ENCODE peak calls at places on chromosomes 13 and 19, in nine cellular contexts. E, U, B, G, H, M, T, X and N are unnamed samples.

GRCh38 chr13:35475960-35476943 is at the start of gene MAB21L1:
- DNase-seq in H (peak; percentile 24), T (no peak), E (no peak), B (no peak), G (no peak), M (no peak), X (no peak), U (peak; percentile 90), N (peak; percentile 40)

GRCh38 chr19:19459707-19460251 is 54.3 kb downstream of the GATAD2A start:
- DNase-seq in T (no peak), M (no peak), B (no peak), U (no peak), G (no peak), X (no peak), E (no peak), H (peak; percentile 73), N (no peak)

GRCh38 chr19:10566658-10567410 is 1.0 kb upstream of the KRI1 start:
- DNase-seq in U (no peak), M (no peak), T (no peak), X (peak; percentile 82), B (no peak), H (no peak), E (no peak), G (no peak), N (peak; percentile 95)

GRCh38 chr13:31945202-31945978 is 86.2 kb upstream of the FRY start:
- DNase-seq in U (peak; percentile 27), B (peak; percentile 10), H (no peak), X (no peak), M (no peak), E (no peak), T (no peak), G (no peak), N (no peak)

GRCh38 chr13:101152184-101152583 is 264.1 kb downstream of the NALCN start:
- DNase-seq in M (no peak), T (no peak), H (no peak), U (no peak), E (no peak), B (no peak), X (no peak), G (no peak), N (no peak)

GRCh38 chr13:74305876-74306275 is 171.7 kb upstream of the KLF12 start:
- DNase-seq in U (no peak), E (no peak), G (no peak), X (no peak), B (no peak), H (no peak), T (no peak), M (no peak), N (no peak)

GRCh38 chr13:40789275-40790231 is at the start of gene SLC25A15:
- DNase-seq in G (peak; percentile 48), B (peak; percentile 82), T (peak; percentile 80), U (peak; percentile 97), M (no peak), X (no peak), E (peak; percentile 67), H (peak; percentile 82), N (peak; percentile 91)

GRCh38 chr13:21590231-21590630 is 13.7 kb downstream of the MICU2 start:
- DNase-seq in M (no peak), U (no peak), X (no peak), E (no peak), B (no peak), T (no peak), H (no peak), G (no peak), N (no peak)

GRCh38 chr19:41866284-41866683 is 6.2 kb downstream of the RPS19 start:
- DNase-seq in T (no peak), G (no peak), E (no peak), B (no peak), U (peak; percentile 15), X (no peak), H (no peak), M (no peak), N (no peak)

GRCh38 chr13:49627831-49628652 is at the start of gene ARL11:
- DNase-seq in H (no peak), E (no peak), G (no peak), T (peak; percentile 47), U (no peak), B (no peak), M (peak; percentile 73), X (peak; percentile 39), N (peak; percentile 96)

DNA sequence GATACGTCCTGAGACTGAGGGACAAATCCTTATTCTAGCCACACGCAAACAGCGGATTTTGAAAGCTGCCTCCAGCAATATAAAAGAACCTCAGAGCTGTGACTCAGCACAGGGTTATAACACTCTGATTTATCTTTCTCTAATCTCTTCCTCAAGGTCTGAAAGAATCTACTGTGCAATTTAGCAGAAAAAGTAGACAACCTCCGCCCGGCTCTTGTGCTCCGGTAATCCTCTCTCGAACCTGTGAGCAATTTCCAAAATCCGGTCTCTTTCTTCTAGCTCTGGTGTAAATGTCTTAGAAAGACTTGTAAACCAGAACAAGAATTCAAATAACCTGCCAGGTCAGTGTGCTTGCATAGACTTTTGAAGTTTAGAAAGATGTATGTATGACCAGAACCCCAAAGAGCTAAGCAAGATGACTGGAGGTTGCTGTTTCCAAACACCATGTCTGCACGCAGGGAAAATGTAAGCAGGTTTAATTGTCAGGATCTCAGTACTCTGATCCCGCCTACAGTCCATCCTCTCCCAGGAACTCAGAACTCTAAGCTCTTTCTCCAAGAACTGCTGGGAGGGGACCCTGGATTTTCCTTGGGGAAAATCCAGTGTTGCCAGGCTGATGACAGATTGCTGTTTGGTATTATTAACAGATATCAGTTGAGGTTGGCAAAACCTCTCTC is 338.1 kb downstream of the RFC3 start:
- DNase-seq in U (no peak), X (no peak), B (peak; percentile 68), T (no peak), E (no peak), G (peak; percentile 61), M (no peak), H (peak; percentile 73), N (no peak)
- TF ChIP-seq MAX in U (no peak), X (no peak), B (no peak), T (no peak), E (no peak), G (no peak), M (no peak), H (no peak), N (no peak)

GRCh38 chr19:16359964-16360363 is 35.3 kb downstream of the KLF2 start:
- DNase-seq in X (no peak), T (no peak), U (no peak), G (no peak), B (no peak), M (no peak), E (no peak), H (no peak), N (no peak)
- H3K4me3 ChIP-seq in X (no peak overlapping the region), T (no peak overlapping the region), U (no peak overlapping the region), G (no peak overlapping the region), B (no peak overlapping the region), M (no peak overlapping the region), E (no peak overlapping the region), H (no peak overlapping the region), N (no peak overlapping the region)

DNA sequence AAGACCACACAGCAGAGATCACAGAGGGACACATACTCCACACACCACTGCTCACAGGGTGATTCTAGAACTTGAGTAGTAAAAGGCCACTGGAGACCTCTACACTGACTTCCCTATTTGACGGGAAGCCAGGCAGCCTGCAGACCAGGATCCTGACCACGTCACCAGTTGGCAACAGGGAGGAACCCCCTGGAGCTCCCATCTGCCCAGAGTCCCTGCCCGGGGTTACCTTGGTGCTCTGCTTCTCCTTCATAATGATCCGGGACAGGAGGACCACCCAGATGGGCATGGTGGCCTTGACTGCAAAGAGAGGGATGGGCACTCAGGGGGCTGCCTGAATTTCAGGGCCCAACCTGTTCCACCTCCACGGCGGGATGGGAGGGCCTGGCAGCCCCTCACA is 932 bp downstream of the SLC35E1 start:
- DNase-seq in H (peak; percentile 21), T (no peak), E (peak; percentile 10), U (no peak), G (no peak), B (no peak), X (no peak), M (no peak), N (peak; percentile 82)
- TF ChIP-seq MAX in H (no peak), T (no peak), E (no peak), U (no peak), G (no peak), B (no peak), X (no peak), M (no peak), N (no peak)

GRCh38 chr19:44597131-44597491 is 16.3 kb upstream of the IGSF23 start:
- DNase-seq in B (no peak), X (no peak), E (no peak), U (no peak), T (no peak), G (no peak), H (no peak), M (no peak), N (no peak)
- H3K4me3 ChIP-seq in B (no peak overlapping the region), X (no peak overlapping the region), E (no peak overlapping the region), U (no peak overlapping the region), T (no peak overlapping the region), G (no peak overlapping the region), H (no peak overlapping the region), M (no peak overlapping the region), N (no peak overlapping the region)

DNA sequence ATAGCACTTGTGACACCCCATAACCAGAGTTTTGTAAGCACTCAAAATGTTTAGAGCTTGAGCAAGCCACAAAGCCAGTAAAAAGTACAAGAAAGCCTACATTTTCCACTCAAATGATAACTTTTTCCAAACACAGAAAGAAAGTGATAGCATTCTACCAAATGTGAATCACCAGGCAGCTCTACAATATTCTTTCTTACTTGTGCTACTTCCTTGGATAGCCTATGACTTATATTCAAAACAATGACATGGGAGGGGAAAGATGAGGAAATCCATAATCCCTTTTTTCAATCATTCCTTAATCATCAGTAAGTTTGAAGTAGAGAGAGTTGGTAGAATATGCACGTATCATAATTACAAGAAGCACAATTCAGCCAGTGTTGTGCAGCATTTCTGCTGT is 650.8 kb upstream of the PCDH9 start:
- DNase-seq in X (no peak), E (no peak), U (no peak), G (no peak), B (no peak), M (no peak), T (no peak), H (no peak), N (no peak)
- TF ChIP-seq MAX in X (no peak), E (no peak), U (no peak), G (no peak), B (no peak), M (no peak), T (no peak), H (no peak), N (no peak)

GRCh38 chr13:48412881-48413351 is at the start of gene LPAR6:
- DNase-seq in B (peak; percentile 68), H (peak; percentile 88), X (no peak), U (no peak), E (peak; percentile 95), T (no peak), M (no peak), G (no peak), N (peak; percentile 67)
- H3K4me3 ChIP-seq in B (peak within 1 kb of the TSS; percentile 54), H (peak within 1 kb of the TSS; percentile 76), X (peak within 1 kb of the TSS; percentile 39), U (no peak within 1 kb of the TSS), E (peak within 1 kb of the TSS; percentile 87), T (no peak within 1 kb of the TSS), M (peak within 1 kb of the TSS; percentile 44), G (no peak within 1 kb of the TSS), N (peak within 1 kb of the TSS; percentile 45)

DNA sequence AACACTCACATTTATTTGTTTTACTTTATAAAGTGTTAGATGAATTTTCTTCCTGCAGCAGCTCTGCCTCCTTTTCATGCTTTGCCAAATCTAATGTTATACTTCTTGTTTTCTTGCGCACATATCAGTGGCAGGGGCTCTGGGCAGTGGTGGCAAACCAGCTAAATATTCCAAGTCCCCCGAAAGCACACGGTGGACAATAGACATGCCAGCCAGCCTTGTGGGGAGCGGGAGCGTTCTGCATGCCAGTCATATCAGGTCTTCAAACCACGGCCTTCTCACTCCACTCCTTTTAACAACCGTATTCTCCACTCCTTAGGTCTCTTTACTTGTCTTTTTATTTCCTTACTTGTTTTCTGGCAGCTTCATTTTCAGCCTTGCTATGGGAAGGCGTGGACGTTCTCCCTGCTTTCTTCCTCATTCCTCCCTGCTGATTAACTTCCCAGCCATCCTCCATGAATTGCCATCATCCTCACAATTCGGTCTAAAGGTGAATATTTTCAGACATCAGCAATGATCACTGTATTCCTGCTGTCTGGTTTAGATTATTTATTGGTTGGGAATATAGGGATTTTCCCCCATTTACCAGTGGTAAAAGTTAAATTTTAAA is 77.1 kb upstream of the WASF3 start:
- DNase-seq in T (no peak), H (no peak), X (no peak), U (no peak), M (no peak), E (no peak), G (no peak), B (peak; percentile 19), N (no peak)
- TF ChIP-seq MAX in T (no peak), H (no peak), X (no peak), U (no peak), M (no peak), E (no peak), G (no peak), B (no peak), N (no peak)